ENCODE peak calls at places on chromosomes 1 and 21, in four cellular contexts. P is A549, A is GM12878, O is HCT116. C is an unnamed sample.

GRCh38 chr1:3869751-3870301 is 12.6 kb downstream of the DFFB start:
- DNase-seq in P (no peak), A (no peak), O (no peak), C (peak; percentile 39)

GRCh38 chr1:244254467-244254866 is 197.2 kb downstream of the ADSS2 start:
- DNase-seq in P (no peak), A (no peak), O (no peak), C (peak; percentile 96)

GRCh38 chr1:146019225-146020057 is 2.1 kb downstream of the HJV start:
- DNase-seq in P (no peak), A (no peak), O (no peak), C (no peak)

GRCh38 chr1:85264150-85264549 is 4.7 kb upstream of the C1orf52 start:
- DNase-seq in P (no peak), A (no peak), O (no peak), C (no peak)

GRCh38 chr1:158274797-158275196 is 14.9 kb upstream of the CD1C start:
- DNase-seq in P (no peak), A (no peak), O (no peak), C (peak; percentile 25)

GRCh38 chr1:214337015-214337414 is 56.1 kb downstream of the SMYD2 start:
- DNase-seq in P (no peak), A (no peak), O (no peak), C (no peak)

GRCh38 chr21:21165063-21165645 is 166.9 kb downstream of the NCAM2 start:
- DNase-seq in P (no peak), A (no peak), O (no peak), C (no peak)

GRCh38 chr1:40898434-40898900 is 36.3 kb upstream of the CITED4 start:
- DNase-seq in P (no peak), A (peak; percentile 27), O (no peak), C (peak; percentile 18)

GRCh38 chr1:55472784-55473183 is 257.6 kb upstream of the USP24 start:
- DNase-seq in P (peak; percentile 13), A (no peak), O (peak; percentile 63), C (no peak)

GRCh38 chr1:68217060-68217554 is 15.2 kb downstream of the WLS start:
- DNase-seq in P (no peak), A (no peak), O (no peak), C (no peak)

GRCh38 chr1:22888320-22889075 is 84.2 kb downstream of the LACTBL1 start:
- DNase-seq in P (no peak), A (no peak), O (no peak), C (no peak)

GRCh38 chr21:16708431-16708830 is 804.4 kb upstream of the CXADR start:
- DNase-seq in P (no peak), A (no peak), O (no peak), C (no peak)

GRCh38 chr1:84133479-84133878 is 10.6 kb upstream of the PRKACB start:
- DNase-seq in P (no peak), A (no peak), O (no peak), C (no peak)

GRCh38 chr1:181391297-181391905 is 91.9 kb upstream of the CACNA1E start:
- DNase-seq in P (no peak), A (no peak), O (no peak), C (no peak)

GRCh38 chr1:11787251-11787803 is 18.4 kb downstream of the MTHFR start:
- DNase-seq in P (no peak), A (no peak), O (no peak), C (no peak)

DNA sequence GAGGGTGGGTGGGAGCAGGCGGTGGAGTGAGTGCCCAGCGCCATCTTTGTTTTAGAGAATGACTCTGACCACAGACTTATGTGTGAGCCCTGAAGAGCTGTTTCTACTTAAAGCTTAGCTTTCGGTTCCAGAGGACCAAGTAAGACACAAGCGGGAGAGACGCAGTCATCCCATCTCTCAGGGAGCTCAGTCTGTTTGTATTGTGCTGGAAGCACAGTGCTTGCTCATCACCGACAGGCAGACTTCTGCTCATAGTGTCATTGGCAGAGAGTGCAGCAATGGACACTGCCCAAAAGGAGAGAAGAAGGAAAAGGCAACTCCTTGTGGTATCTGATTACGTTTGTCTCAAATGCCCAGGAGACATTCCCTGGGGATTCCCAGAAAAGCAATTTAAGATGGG is 65.8 kb downstream of the KCNJ15 start:
- DNase-seq in P (no peak), A (no peak), O (no peak), C (no peak)
- TF ChIP-seq POLR2A in P (no peak), A (no peak), O (no peak), C (no peak)

DNA sequence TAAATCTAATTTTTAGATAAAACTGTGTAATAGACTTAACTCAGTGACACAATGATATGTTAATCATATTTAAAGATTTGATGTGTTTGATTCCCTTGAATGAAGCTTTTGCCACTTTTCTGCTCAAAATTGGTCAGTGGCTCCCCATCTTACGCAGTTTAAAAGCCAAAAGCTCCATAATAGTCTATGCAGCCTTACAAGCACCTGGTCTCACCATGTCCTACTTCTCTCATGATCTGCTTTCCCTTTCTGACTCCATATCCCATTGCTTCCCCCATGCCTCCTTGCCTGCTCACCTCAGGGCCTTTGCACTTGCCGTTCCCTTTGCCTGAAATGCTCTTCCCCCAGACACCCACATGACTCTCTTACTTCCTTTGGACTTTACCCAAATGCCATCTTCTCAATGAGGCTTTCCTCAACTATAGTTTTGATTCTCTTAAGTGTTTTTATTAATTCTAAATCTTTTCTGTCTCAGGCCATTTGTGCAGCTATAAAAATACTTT is 1.9 kb downstream of the ZBTB8A start:
- DNase-seq in P (no peak), A (no peak), O (no peak), C (no peak)
- H3K4me3 ChIP-seq in P (no peak overlapping the region), A (no peak overlapping the region), O (no peak overlapping the region), C (no peak overlapping the region)

GRCh38 chr1:151553659-151554058 is 13.6 kb downstream of the TUFT1 start:
- DNase-seq in P (no peak), A (no peak), O (no peak), C (no peak)
- TF ChIP-seq MAX in P (no peak), A (no peak), O (no peak), C (no peak)

GRCh38 chr21:34844033-34844923 is 175.5 kb downstream of the CLIC6 start:
- DNase-seq in P (no peak), A (no peak), O (no peak), C (no peak)
- TF ChIP-seq POLR2A in P (no peak), A (no peak), O (no peak), C (no peak)

GRCh38 chr21:43369124-43369523 is 57.8 kb downstream of the SIK1 start:
- DNase-seq in P (peak; percentile 42), A (no peak), O (no peak), C (peak; percentile 77)

GRCh38 chr21:43369596-43370090 is 57.3 kb downstream of the SIK1 start:
- DNase-seq in P (no peak), A (no peak), O (no peak), C (no peak)

GRCh38 chr21:43368685-43369084 is 58.2 kb downstream of the SIK1 start:
- DNase-seq in P (no peak), A (no peak), O (no peak), C (no peak)

GRCh38 chr21:43370888-43371570 is 55.9 kb downstream of the SIK1 start:
- DNase-seq in P (no peak), A (no peak), O (no peak), C (no peak)

DNA sequence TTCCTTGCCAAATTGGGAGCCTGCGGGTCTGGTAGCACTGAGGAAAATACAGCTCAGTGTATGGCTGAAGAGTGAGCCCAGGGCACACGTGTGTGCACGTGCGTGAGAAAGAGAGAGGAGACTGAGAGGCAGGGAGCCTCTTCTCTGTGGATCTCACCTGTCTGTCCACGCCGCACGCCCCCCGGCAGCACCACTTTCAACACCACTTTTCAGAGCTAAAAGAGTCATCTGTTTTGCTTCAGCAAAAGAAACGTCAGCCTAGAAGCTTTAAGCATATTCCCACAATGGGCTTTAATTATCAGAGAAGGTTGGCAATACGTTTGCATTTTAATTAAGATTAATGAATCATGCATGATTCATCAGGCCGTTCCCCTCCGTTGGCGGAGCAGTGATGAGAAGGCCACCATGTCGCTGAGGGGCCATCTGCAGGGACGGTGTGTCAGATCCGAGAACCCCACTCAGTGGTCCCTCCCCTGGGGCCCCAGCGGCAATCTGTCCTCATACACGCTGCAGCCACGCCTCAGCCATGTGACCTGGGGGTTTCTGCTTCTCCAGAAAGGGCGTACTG is 56.8 kb downstream of the SIK1 start:
- DNase-seq in P (no peak), A (no peak), O (no peak), C (no peak)
- H3K4me3 ChIP-seq in P (no peak overlapping the region), A (no peak overlapping the region), O (no peak overlapping the region), C (no peak overlapping the region)

GRCh38 chr1:25862785-25863485 is 3.7 kb upstream of the AUNIP start:
- DNase-seq in P (no peak), A (no peak), O (no peak), C (no peak)

GRCh38 chr1:25864434-25864833 is 5.2 kb upstream of the AUNIP start:
- DNase-seq in P (no peak), A (no peak), O (no peak), C (no peak)

GRCh38 chr1:25861316-25862286 is 2.3 kb upstream of the AUNIP start:
- DNase-seq in P (no peak), A (no peak), O (peak; percentile 48), C (peak; percentile 91)

GRCh38 chr1:25866288-25866687 is 7.0 kb upstream of the AUNIP start:
- DNase-seq in P (no peak), A (no peak), O (no peak), C (no peak)

GRCh38 chr1:25863486-25864262 is 4.4 kb upstream of the AUNIP start:
- DNase-seq in P (no peak), A (no peak), O (no peak), C (no peak)
- TF ChIP-seq MAX in P (no peak), A (no peak), O (no peak), C (no peak)

DNA sequence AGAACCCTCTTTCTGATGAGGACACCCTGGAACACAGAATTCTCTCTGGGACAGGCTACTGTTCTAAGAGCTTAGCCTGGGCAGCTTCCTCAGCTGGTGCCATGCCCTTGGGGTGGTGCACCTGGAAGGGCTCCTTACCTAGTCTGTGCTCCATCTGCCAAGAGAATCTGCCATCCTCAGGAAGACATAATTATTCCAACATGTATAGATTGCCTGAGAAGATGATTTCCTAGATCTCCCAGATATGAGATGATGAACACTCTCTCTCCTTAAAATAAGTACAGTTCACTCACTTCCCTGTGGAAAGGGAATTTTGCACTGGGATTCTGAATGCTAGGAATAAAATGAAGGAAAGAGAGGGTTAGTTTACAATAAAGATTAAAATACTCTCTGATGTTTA is 87.6 kb downstream of the NENF start:
- DNase-seq in P (no peak), A (no peak), O (no peak), C (no peak)
- TF ChIP-seq POLR2A in P (no peak), A (no peak), O (no peak), C (no peak)

GRCh38 chr1:154222918-154223317 is 2.2 kb downstream of the UBAP2L start:
- DNase-seq in P (no peak), A (no peak), O (no peak), C (no peak)
- H3K4me3 ChIP-seq in P (peak overlapping the region; percentile 98), A (peak overlapping the region; percentile 99), O (no peak overlapping the region), C (peak overlapping the region; percentile 96)